ENCODE peak calls at places on chromosomes 11 and 22, in eight cellular contexts. Z is astrocyte of the spinal cord, R is AG04450, G is fibroblast of pulmonary artery, X is A549, J is tibial nerve, S is heart right ventricle, O is left ventricle myocardium inferior. P is an unnamed sample.

GRCh38 chr11:68461284-68461861 is 821 bp downstream of the PPP6R3 start:
- DNase-seq in Z (peak), R (no peak), G (peak), X (peak), J (no peak), S (no peak), O (no peak), P (no peak)

GRCh38 chr11:76640540-76640939 is 30.0 kb downstream of the LRRC32 start:
- DNase-seq in Z (no peak), R (no peak), G (no peak), X (no peak), J (no peak), S (no peak), O (no peak), P (no peak)

GRCh38 chr22:25111579-25112517 is 87.8 kb upstream of the CRYBB3 start:
- DNase-seq in Z (no peak), R (no peak), G (no peak), X (no peak), J (no peak), S (no peak), O (no peak), P (no peak)

GRCh38 chr11:12884751-12885318 is 124.3 kb upstream of the RASSF10 start:
- DNase-seq in Z (peak), R (no peak), G (no peak), X (no peak), J (no peak), S (no peak), O (no peak), P (no peak)

GRCh38 chr11:76558473-76558872 is 112.1 kb downstream of the LRRC32 start:
- DNase-seq in Z (no peak), R (no peak), G (no peak), X (no peak), J (no peak), S (no peak), O (no peak), P (no peak)

GRCh38 chr22:20618488-20618887 is 111.1 kb downstream of the MED15 start:
- DNase-seq in Z (no peak), R (no peak), G (no peak), X (no peak), J (no peak), S (no peak), O (no peak), P (no peak)

GRCh38 chr11:77656362-77656761 is 18.8 kb upstream of the CLNS1A start:
- DNase-seq in Z (no peak), R (no peak), G (no peak), X (no peak), J (no peak), S (no peak), O (no peak), P (no peak)

GRCh38 chr22:38871360-38872171 is 450 bp downstream of the CBX6 start:
- DNase-seq in Z (no peak), R (no peak), G (no peak), X (no peak), J (no peak), S (no peak), O (no peak), P (peak)

GRCh38 chr11:44409558-44410236 is 99.8 kb upstream of the ALX4 start:
- DNase-seq in Z (no peak), R (no peak), G (no peak), X (no peak), J (no peak), S (no peak), O (no peak), P (no peak)

GRCh38 chr11:88420165-88420781 is 82.7 kb upstream of the CTSC start:
- DNase-seq in Z (no peak), R (no peak), G (peak), X (no peak), J (no peak), S (peak), O (peak), P (no peak)

GRCh38 chr11:26084313-26084712 is 247.6 kb upstream of the ANO3 start:
- DNase-seq in Z (no peak), R (no peak), G (no peak), X (no peak), J (no peak), S (no peak), O (no peak), P (no peak)

GRCh38 chr11:128814856-128815705 is 52.0 kb downstream of the KCNJ1 start:
- DNase-seq in Z (peak), R (peak), G (peak), X (no peak), J (peak), S (peak), O (peak), P (peak)

GRCh38 chr11:70176940-70177689 is 26.0 kb upstream of the FADD start:
- DNase-seq in Z (no peak), R (no peak), G (no peak), X (peak), J (no peak), S (no peak), O (no peak), P (no peak)

GRCh38 chr11:62592989-62593421 is 1.7 kb upstream of the TUT1 start:
- DNase-seq in Z (no peak), R (no peak), G (no peak), X (no peak), J (no peak), S (no peak), O (no peak), P (no peak)

GRCh38 chr22:43823353-43823908 is 11.3 kb upstream of the EFCAB6 start:
- DNase-seq in Z (no peak), R (no peak), G (no peak), X (peak), J (no peak), S (no peak), O (no peak), P (peak)

GRCh38 chr11:100825610-100826009 is 138.5 kb downstream of the ARHGAP42 start:
- DNase-seq in Z (no peak), R (no peak), G (no peak), X (no peak), J (no peak), S (no peak), O (no peak), P (no peak)

GRCh38 chr11:90847268-90847886 is 624.5 kb upstream of the CHORDC1 start:
- DNase-seq in Z (no peak), R (no peak), G (no peak), X (no peak), J (no peak), S (no peak), O (no peak), P (no peak)

GRCh38 chr11:125202362-125202880 is 37.9 kb downstream of the PKNOX2 start:
- DNase-seq in Z (no peak), R (no peak), G (no peak), X (no peak), J (no peak), S (no peak), O (no peak), P (no peak)

GRCh38 chr11:72589802-72590761 is 84.1 kb downstream of the PDE2A start:
- DNase-seq in Z (peak), R (no peak), G (peak), X (peak), J (no peak), S (peak), O (peak), P (no peak)

GRCh38 chr11:28838741-28839140 is 730.6 kb downstream of the METTL15 start:
- DNase-seq in Z (peak), R (no peak), G (peak), X (no peak), J (no peak), S (no peak), O (no peak), P (no peak)

GRCh38 chr11:35066783-35067476 is 72.0 kb upstream of the CD44 start:
- DNase-seq in Z (no peak), R (no peak), G (no peak), X (no peak), J (no peak), S (no peak), O (no peak), P (no peak)

GRCh38 chr11:23423119-23423518 is 562.8 kb upstream of the CCDC179 start:
- DNase-seq in Z (peak), R (peak), G (no peak), X (no peak), J (no peak), S (no peak), O (no peak), P (no peak)

GRCh38 chr22:43861529-43861928 is 784 bp downstream of the SULT4A1 start:
- DNase-seq in Z (no peak), R (no peak), G (peak), X (no peak), J (no peak), S (no peak), O (no peak), P (no peak)

GRCh38 chr11:128616158-128616557 is 28.8 kb upstream of the ETS1 start:
- DNase-seq in Z (no peak), R (no peak), G (no peak), X (no peak), J (no peak), S (no peak), O (no peak), P (no peak)

GRCh38 chr11:32391965-32392553 is 43.3 kb downstream of the WT1 start:
- DNase-seq in Z (peak), R (peak), G (peak), X (no peak), J (no peak), S (no peak), O (no peak), P (no peak)

GRCh38 chr11:21121991-21122390 is 452.6 kb downstream of the NELL1 start:
- DNase-seq in Z (no peak), R (no peak), G (no peak), X (no peak), J (no peak), S (no peak), O (no peak), P (no peak)

GRCh38 chr11:64100345-64100744 is 64.6 kb downstream of the FLRT1 start:
- DNase-seq in Z (no peak), R (no peak), G (no peak), X (no peak), J (no peak), S (no peak), O (no peak), P (no peak)

GRCh38 chr11:6647282-6647679 is 8.3 kb downstream of the DCHS1 start:
- DNase-seq in Z (peak), R (no peak), G (peak), X (no peak), J (no peak), S (peak), O (peak), P (no peak)

GRCh38 chr11:119094816-119095065 is 6.9 kb downstream of the DPAGT1 start:
- DNase-seq in Z (peak), R (no peak), G (peak), X (no peak), J (peak), S (peak), O (peak), P (no peak)

GRCh38 chr11:16430674-16431073 is 74.3 kb upstream of the SOX6 start:
- DNase-seq in Z (no peak), R (no peak), G (no peak), X (no peak), J (no peak), S (no peak), O (no peak), P (no peak)

GRCh38 chr11:62148271-62148980 is 24.6 kb downstream of the INCENP start:
- DNase-seq in Z (no peak), R (no peak), G (no peak), X (no peak), J (no peak), S (no peak), O (no peak), P (peak)

GRCh38 chr11:118608268-118609214 is 1.1 kb downstream of the PHLDB1 start:
- DNase-seq in Z (peak), R (no peak), G (peak), X (no peak), J (peak), S (peak), O (peak), P (no peak)

GRCh38 chr11:110049501-110050200 is 43.5 kb upstream of the ZC3H12C start:
- DNase-seq in Z (no peak), R (no peak), G (no peak), X (no peak), J (no peak), S (no peak), O (no peak), P (no peak)

GRCh38 chr22:25781801-25782200 is 39.8 kb downstream of the MYO18B start:
- DNase-seq in Z (no peak), R (no peak), G (no peak), X (no peak), J (no peak), S (no peak), O (no peak), P (no peak)

DNA sequence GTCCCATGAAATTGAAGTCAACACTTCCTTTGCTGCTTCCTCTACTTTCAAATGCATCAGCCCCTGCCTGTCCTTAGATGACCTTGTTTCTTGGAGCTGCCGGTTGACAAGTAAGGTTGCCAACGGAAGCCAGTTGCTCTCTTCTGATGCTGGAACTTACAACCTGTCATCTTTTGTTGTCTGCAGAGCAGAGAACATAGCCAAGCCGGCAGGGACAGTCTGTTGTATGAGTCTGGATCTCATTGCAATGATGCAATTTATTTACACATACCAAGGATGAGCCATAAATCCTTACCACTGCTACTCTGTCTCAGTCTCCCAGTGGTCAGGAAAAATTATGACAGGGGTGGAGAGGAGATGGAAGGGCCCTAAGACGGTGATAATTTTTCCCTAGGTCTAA is 151.4 kb downstream of the BLID start:
- DNase-seq in Z (peak), R (no peak), G (peak), X (no peak), J (no peak), S (no peak), O (no peak), P (no peak)
- TF ChIP-seq CTCF in Z (no peak), R (no peak), G (no peak), X (no peak), J (no peak), S (no peak), O (no peak), P (no peak)

GRCh38 chr22:50525104-50525958 is at the start of gene SCO2:
- DNase-seq in Z (peak), R (peak), G (peak), X (peak), J (peak), S (peak), O (peak), P (peak)
- TF ChIP-seq CTCF in Z (peak), R (peak), G (peak), X (no peak), J (peak), S (peak), O (peak), P (peak)

GRCh38 chr22:41582694-41583093 is 6.9 kb downstream of the PMM1 start:
- DNase-seq in Z (no peak), R (no peak), G (no peak), X (no peak), J (no peak), S (no peak), O (peak), P (no peak)

GRCh38 chr22:41584881-41585280 is 4.8 kb downstream of the PMM1 start:
- DNase-seq in Z (no peak), R (no peak), G (no peak), X (no peak), J (no peak), S (no peak), O (no peak), P (no peak)

GRCh38 chr22:41589260-41589600 is 410 bp downstream of the PMM1 start:
- DNase-seq in Z (no peak), R (no peak), G (peak), X (no peak), J (no peak), S (no peak), O (no peak), P (no peak)

GRCh38 chr22:41587347-41587723 is 2.3 kb downstream of the PMM1 start:
- DNase-seq in Z (no peak), R (no peak), G (no peak), X (no peak), J (no peak), S (no peak), O (no peak), P (no peak)

DNA sequence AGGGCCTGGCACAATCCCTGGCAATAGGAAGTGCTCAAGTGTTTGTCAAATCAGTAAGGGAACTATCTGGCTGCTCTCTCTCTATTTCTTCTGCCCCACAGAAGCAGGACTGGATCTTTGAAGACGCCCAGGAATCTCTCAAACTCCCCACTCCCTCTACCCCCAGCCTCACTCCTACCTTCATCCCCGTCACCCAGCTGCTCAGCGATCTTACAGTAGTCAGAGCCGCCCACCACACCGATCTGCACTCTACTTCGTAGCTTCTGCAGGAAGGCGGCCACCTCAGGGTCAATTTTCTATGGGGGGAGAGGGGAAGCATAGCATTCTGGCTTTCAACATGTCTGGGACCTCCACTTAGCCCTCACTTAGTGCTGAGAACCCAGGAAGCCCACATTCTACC is 3.7 kb downstream of the PMM1 start:
- DNase-seq in Z (no peak), R (no peak), G (no peak), X (no peak), J (no peak), S (no peak), O (no peak), P (no peak)
- TF ChIP-seq CTCF in Z (no peak), R (no peak), G (no peak), X (no peak), J (no peak), S (no peak), O (no peak), P (no peak)

GRCh38 chr11:10201343-10201742 is 92.7 kb downstream of the SBF2 start:
- DNase-seq in Z (no peak), R (no peak), G (no peak), X (no peak), J (no peak), S (no peak), O (no peak), P (no peak)
- TF ChIP-seq CTCF in Z (no peak), R (no peak), G (no peak), X (no peak), J (no peak), S (no peak), O (no peak), P (no peak)

DNA sequence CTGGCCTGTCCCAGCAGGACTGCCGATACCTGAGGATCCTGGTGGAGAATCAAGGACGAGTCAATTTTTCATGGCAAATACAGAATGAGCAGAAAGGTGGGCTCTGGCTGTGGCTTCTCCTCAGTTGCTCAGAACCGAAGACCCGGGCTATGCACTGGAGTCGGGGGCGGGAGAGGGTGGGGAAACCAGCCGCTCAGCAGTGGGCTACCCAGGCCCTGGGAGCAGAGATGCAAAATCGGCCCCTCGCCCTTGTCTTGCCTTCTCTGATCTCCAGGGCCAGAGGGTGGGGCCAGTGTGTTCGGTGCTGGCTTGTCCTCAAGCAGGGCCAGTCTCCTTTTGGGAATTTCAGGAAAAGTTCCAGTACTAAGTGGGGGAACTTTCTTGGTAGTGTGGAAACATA is 18.4 kb upstream of the GLB1L2 start:
- DNase-seq in Z (no peak), R (no peak), G (no peak), X (no peak), J (no peak), S (no peak), O (no peak), P (no peak)
- TF ChIP-seq CTCF in Z (no peak), R (no peak), G (no peak), X (no peak), J (no peak), S (no peak), O (no peak), P (no peak)

GRCh38 chr11:82634091-82634490 is 99.6 kb downstream of the FAM181B start:
- DNase-seq in Z (no peak), R (no peak), G (no peak), X (no peak), J (no peak), S (no peak), O (no peak), P (no peak)
- TF ChIP-seq CTCF in Z (no peak), R (no peak), G (no peak), X (no peak), J (no peak), S (no peak), O (no peak), P (no peak)

DNA sequence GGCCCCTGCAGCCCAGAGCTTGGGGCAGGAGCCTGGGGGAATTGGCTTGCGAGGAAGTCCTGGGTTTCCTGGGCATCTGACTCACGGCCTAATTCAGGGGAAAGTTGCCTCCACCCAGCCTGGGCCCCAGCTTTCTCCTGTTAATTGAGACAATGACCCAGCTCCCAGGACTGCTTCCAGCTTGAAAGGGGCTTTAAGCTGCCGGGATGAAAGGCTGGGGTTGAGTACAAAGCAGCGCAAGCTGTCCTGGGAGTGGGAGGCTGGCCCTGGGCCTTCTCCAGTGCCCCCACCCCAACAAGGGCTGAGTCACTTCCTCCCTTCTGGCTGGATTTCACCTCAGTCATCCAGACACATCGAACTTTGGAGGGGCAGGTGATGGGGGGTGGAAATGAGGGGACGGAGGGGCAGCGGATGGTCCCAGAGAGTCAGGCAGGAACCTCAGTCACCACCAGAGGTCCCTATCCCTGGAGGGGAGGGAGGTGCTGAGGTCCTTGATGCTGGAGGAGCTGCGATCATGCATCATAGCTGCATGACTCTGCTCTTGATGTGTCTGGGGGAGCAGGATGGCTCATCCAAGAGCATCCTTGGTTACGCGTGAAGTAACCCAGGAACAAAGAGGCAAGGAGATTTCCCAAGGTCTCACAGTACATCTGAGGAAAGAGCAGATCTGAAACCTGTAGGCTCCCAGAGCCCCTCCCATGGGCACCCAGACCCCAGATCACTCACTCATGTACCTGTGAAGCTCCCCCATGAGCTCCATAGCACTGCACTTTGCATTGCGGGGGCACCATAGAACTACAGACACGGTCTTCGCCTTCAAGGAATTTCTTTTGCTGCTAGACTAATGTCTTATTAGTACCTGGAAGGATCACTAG is 30.0 kb upstream of the OAF start:
- DNase-seq in Z (peak), R (no peak), G (peak), X (no peak), J (no peak), S (no peak), O (no peak), P (peak)
- TF ChIP-seq CTCF in Z (peak), R (peak), G (peak), X (no peak), J (no peak), S (no peak), O (no peak), P (peak)